ENCODE peak calls at places on chromosomes 7 and 10, in seven cellular contexts. E is HCT116, D is H1, R is NB4, G is hepatocyte, W is lower lobe of right lung, O is OCI-LY7. U is an unnamed sample.
A peak's percentile ranks its signal among the peaks of the same experiment; 100 is the strongest.

GRCh38 chr7:6221340-6222319 is 50.8 kb downstream of the CYTH3 start:
- DNase-seq in D (no peak), E (no peak), O (no peak), G (no peak), R (peak; percentile 86), W (no peak), U (no peak)

GRCh38 chr10:11793762-11794479 is 29.2 kb upstream of the PROSER2 start:
- DNase-seq in W (no peak), R (no peak), E (peak; percentile 86), G (peak; percentile 65), O (no peak), D (no peak), U (peak; percentile 36)

GRCh38 chr10:133271521-133272300 is 5.0 kb downstream of the ADAM8 start:
- DNase-seq in R (no peak), G (no peak), O (no peak), E (no peak), W (no peak), D (no peak), U (no peak)

GRCh38 chr7:46786221-46786951 is 795.5 kb downstream of the TNS3 start:
- DNase-seq in O (no peak), R (no peak), E (no peak), D (no peak), W (no peak), G (no peak), U (no peak)

GRCh38 chr7:5424689-5425506 is 1.3 kb upstream of the TNRC18 start:
- DNase-seq in D (no peak), W (peak; percentile 72), E (no peak), O (no peak), G (peak; percentile 74), R (peak; percentile 79), U (peak; percentile 66)

GRCh38 chr7:51280156-51280555 is 36.5 kb downstream of the COBL start:
- DNase-seq in E (no peak), O (no peak), R (no peak), W (no peak), G (no peak), D (no peak), U (no peak)

GRCh38 chr10:79116801-79117723 is 48.3 kb downstream of the ZMIZ1 start:
- DNase-seq in D (no peak), R (no peak), G (no peak), W (peak; percentile 69), E (no peak), O (no peak), U (peak; percentile 43)

GRCh38 chr7:44735403-44736165 is 13.1 kb upstream of the ZMIZ2 start:
- DNase-seq in E (peak; percentile 93), D (no peak), G (no peak), O (no peak), R (peak; percentile 70), W (no peak), U (peak; percentile 99)

GRCh38 chr10:4246881-4247358 is 461.9 kb upstream of the KLF6 start:
- DNase-seq in E (no peak), G (no peak), R (no peak), D (no peak), W (no peak), O (no peak), U (peak; percentile 88)

GRCh38 chr10:120543291-120543690 is 86.3 kb downstream of the PLPP4 start:
- DNase-seq in D (no peak), G (no peak), R (no peak), W (no peak), O (no peak), E (no peak), U (no peak)

GRCh38 chr10:3935933-3936359 is 150.9 kb upstream of the KLF6 start:
- DNase-seq in G (peak; percentile 47), O (no peak), W (no peak), E (no peak), D (no peak), R (no peak), U (peak; percentile 29)

GRCh38 chr7:149870274-149870673 is 3.5 kb upstream of the ATP6V0E2 start:
- DNase-seq in E (no peak), O (no peak), R (no peak), W (no peak), D (no peak), G (no peak), U (no peak)

GRCh38 chr10:133257489-133258065 is 19.1 kb downstream of the ADAM8 start:
- DNase-seq in O (no peak), G (peak; percentile 78), W (peak; percentile 88), R (peak; percentile 88), D (no peak), E (no peak), U (peak; percentile 49)

GRCh38 chr10:123863721-123864432 is 27.7 kb downstream of the CPXM2 start:
- DNase-seq in R (no peak), W (no peak), D (no peak), G (no peak), O (no peak), E (no peak), U (no peak)

GRCh38 chr7:29410981-29411380 is 152.7 kb upstream of the PRR15 start:
- DNase-seq in O (peak; percentile 4), D (no peak), G (no peak), R (no peak), W (no peak), E (no peak), U (no peak)

GRCh38 chr10:79930267-79930666 is 18.6 kb downstream of the SFTPD start:
- DNase-seq in G (no peak), W (no peak), R (no peak), D (no peak), E (no peak), O (no peak), U (no peak)

GRCh38 chr10:57955076-57955475 is 312.6 kb downstream of the IPMK start:
- DNase-seq in D (no peak), G (no peak), W (no peak), R (no peak), E (no peak), O (no peak), U (peak; percentile 55)

GRCh38 chr7:158782638-158783490 is 46.4 kb downstream of the ESYT2 start:
- DNase-seq in D (no peak), O (no peak), G (peak; percentile 48), W (peak; percentile 54), E (no peak), R (no peak), U (peak; percentile 60)

GRCh38 chr7:98548370-98548769 is 68.7 kb upstream of the NPTX2 start:
- DNase-seq in E (no peak), O (no peak), R (no peak), W (no peak), D (no peak), G (no peak), U (no peak)

GRCh38 chr7:151539055-151539714 is 19.5 kb upstream of the RHEB start:
- DNase-seq in G (peak; percentile 29), D (no peak), R (no peak), W (no peak), E (no peak), O (no peak), U (no peak)

GRCh38 chr10:132889091-132889490 is 53.3 kb downstream of the CFAP46 start:
- DNase-seq in E (no peak), O (no peak), D (no peak), R (no peak), W (no peak), G (peak; percentile 50), U (no peak)

GRCh38 chr7:120053390-120053961 is 219.5 kb upstream of the KCND2 start:
- DNase-seq in D (no peak), G (no peak), W (no peak), O (no peak), R (peak; percentile 90), E (no peak), U (peak; percentile 86)

GRCh38 chr7:44043902-44044301 is 600 bp upstream of the DBNL start:
- DNase-seq in G (no peak), D (no peak), O (no peak), R (no peak), W (no peak), E (no peak), U (no peak)

GRCh38 chr7:74682829-74683228 is 25.3 kb downstream of the GTF2I start:
- DNase-seq in W (no peak), G (no peak), E (no peak), R (no peak), O (no peak), D (no peak), U (no peak)

GRCh38 chr7:46215987-46216567 is 295.0 kb upstream of the IGFBP3 start:
- DNase-seq in G (peak; percentile 34), D (no peak), O (no peak), W (peak; percentile 52), E (no peak), R (no peak), U (no peak)

GRCh38 chr10:91465261-91465660 is 55.1 kb downstream of the HECTD2 start:
- DNase-seq in W (no peak), E (no peak), R (no peak), G (no peak), D (no peak), O (no peak), U (no peak)

GRCh38 chr10:91471602-91472001 is 61.5 kb downstream of the HECTD2 start:
- DNase-seq in O (no peak), R (no peak), E (no peak), D (no peak), G (no peak), W (no peak), U (no peak)

GRCh38 chr10:91462423-91462822 is 52.3 kb downstream of the HECTD2 start:
- DNase-seq in O (no peak), G (no peak), D (no peak), R (no peak), W (no peak), E (no peak), U (peak; percentile 57)

GRCh38 chr10:91464500-91464899 is 54.4 kb downstream of the HECTD2 start:
- DNase-seq in E (no peak), D (no peak), O (no peak), G (no peak), R (no peak), W (no peak), U (no peak)

GRCh38 chr10:91467114-91467513 is 57.0 kb downstream of the HECTD2 start:
- DNase-seq in R (no peak), G (no peak), D (no peak), W (no peak), O (no peak), E (no peak), U (no peak)
- TF ChIP-seq CTCF in R (no peak), G (no peak), D (no peak), W (no peak), O (no peak), E (no peak), U (no peak)

GRCh38 chr7:111240371-111240770 is 149.4 kb downstream of the LRRN3 start:
- DNase-seq in W (no peak), E (no peak), D (no peak), O (no peak), G (no peak), R (no peak), U (no peak)
- TF ChIP-seq CTCF in W (no peak), E (no peak), D (no peak), O (no peak), G (no peak), R (no peak), U (no peak)

GRCh38 chr10:110394296-110394695 is 89.6 kb upstream of the SMNDC1 start:
- DNase-seq in E (no peak), R (no peak), O (no peak), D (no peak), W (no peak), G (no peak), U (no peak)
- TF ChIP-seq CTCF in E (no peak), R (no peak), O (no peak), D (no peak), W (no peak), G (no peak), U (no peak)

DNA sequence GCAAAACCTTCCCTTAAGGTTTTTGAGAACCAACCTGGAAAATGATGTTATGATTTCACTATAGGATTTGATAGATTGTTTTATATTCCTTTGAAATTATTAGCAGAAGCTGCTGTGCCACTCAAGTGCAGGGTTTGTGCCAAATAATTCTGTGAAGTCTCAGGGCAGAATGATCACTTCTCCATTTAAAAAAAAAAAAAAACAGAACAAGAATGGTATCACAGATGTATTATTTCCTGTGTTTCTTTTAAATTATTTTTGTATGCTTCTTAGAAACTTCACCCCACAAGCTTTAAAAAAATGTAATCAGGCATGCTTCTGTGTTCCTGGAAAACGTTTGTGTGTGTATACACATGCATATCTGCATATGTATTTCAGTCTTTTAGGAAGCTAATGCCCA is 6.4 kb upstream of the CD36 start:
- DNase-seq in R (peak; percentile 24), W (no peak), O (no peak), G (no peak), D (no peak), E (no peak), U (no peak)
- TF ChIP-seq CTCF in R (no peak), W (no peak), O (no peak), G (no peak), D (no peak), E (no peak), U (no peak)